ENCODE peak calls at places on chromosomes 4 and X, in ten cellular contexts. D is endothelial cell; A is epithelial cell of esophagus; F is CD8-positive, alpha-beta T cell; K is activated B cell treated with CpG ODN at 0.5 μM for 24 hours; Z is esophagus squamous epithelium; H is nephron progenitor cell; W is ovary; P is choroid plexus epithelial cell; E is kidney epithelial cell. R is an unnamed sample.

GRCh38 chr4:23789765-23790164 is 100.1 kb downstream of the PPARGC1A start:
- DNase-seq in D (no peak), A (peak; percentile 6), F (no peak), K (no peak), Z (no peak), H (no peak), W (peak; percentile 53), P (peak; percentile 54), E (peak; percentile 75), R (no peak)

GRCh38 chrX:147891886-147892285 is 19.8 kb upstream of the FMR1 start:
- DNase-seq in D (no peak), A (peak; percentile 36), F (no peak), K (no peak), Z (no peak), H (no peak), W (no peak), P (peak; percentile 2), E (no peak), R (no peak)

GRCh38 chrX:129139837-129140679 is 383.2 kb downstream of the SMARCA1 start:
- DNase-seq in D (no peak), A (no peak), F (no peak), K (no peak), Z (no peak), H (no peak), W (no peak), P (no peak), E (no peak), R (no peak)

GRCh38 chrX:19836337-19836736 is 51.1 kb downstream of the SH3KBP1 start:
- DNase-seq in D (no peak), A (no peak), F (peak; percentile 34), K (no peak), Z (no peak), H (no peak), W (no peak), P (no peak), E (no peak), R (no peak)

GRCh38 chr4:77433102-77433733 is 172.4 kb upstream of the CXCL13 start:
- DNase-seq in D (peak; percentile 31), A (peak; percentile 61), F (no peak), K (no peak), Z (no peak), H (peak; percentile 13), W (no peak), P (peak; percentile 61), E (peak; percentile 23), R (no peak)

GRCh38 chr4:143335979-143336827 is 473 bp upstream of the GAB1 start:
- DNase-seq in D (peak; percentile 81), A (peak; percentile 86), F (no peak), K (peak; percentile 67), Z (peak; percentile 17), H (peak; percentile 86), W (peak; percentile 89), P (peak; percentile 92), E (peak; percentile 55), R (no peak)

GRCh38 chr4:80099671-80100070 is 26.6 kb upstream of the ANTXR2 start:
- DNase-seq in D (no peak), A (no peak), F (no peak), K (no peak), Z (no peak), H (no peak), W (no peak), P (no peak), E (no peak), R (no peak)

GRCh38 chrX:38881066-38881465 is 79.8 kb downstream of the MID1IP1 start:
- DNase-seq in D (no peak), A (no peak), F (no peak), K (no peak), Z (no peak), H (no peak), W (no peak), P (no peak), E (no peak), R (no peak)

GRCh38 chr4:109032676-109033075 is 269.8 kb downstream of the COL25A1 start:
- DNase-seq in D (no peak), A (no peak), F (no peak), K (no peak), Z (no peak), H (peak; percentile 9), W (no peak), P (no peak), E (no peak), R (no peak)

GRCh38 chr4:158411180-158411721 is 110.4 kb upstream of the RXFP1 start:
- DNase-seq in D (no peak), A (no peak), F (no peak), K (no peak), Z (no peak), H (no peak), W (no peak), P (peak; percentile 47), E (no peak), R (no peak)

GRCh38 chr4:86586160-86586572 is 7.9 kb upstream of the PTPN13 start:
- DNase-seq in D (no peak), A (peak; percentile 95), F (no peak), K (no peak), Z (no peak), H (no peak), W (no peak), P (no peak), E (no peak), R (no peak)

GRCh38 chr4:98928131-98928504 is 815 bp downstream of the EIF4E start:
- DNase-seq in D (peak; percentile 68), A (peak; percentile 89), F (peak; percentile 67), K (no peak), Z (peak; percentile 5), H (peak; percentile 69), W (peak; percentile 58), P (peak; percentile 85), E (peak; percentile 56), R (no peak)

GRCh38 chr4:151324449-151325319 is 721 bp downstream of the SH3D19 start:
- DNase-seq in D (peak; percentile 38), A (peak; percentile 37), F (no peak), K (no peak), Z (no peak), H (peak; percentile 60), W (peak; percentile 53), P (peak; percentile 23), E (peak; percentile 53), R (no peak)

GRCh38 chr4:155248002-155248896 is 39.8 kb downstream of the NPY2R start:
- DNase-seq in D (no peak), A (no peak), F (no peak), K (no peak), Z (no peak), H (no peak), W (no peak), P (no peak), E (peak; percentile 1), R (no peak)

DNA sequence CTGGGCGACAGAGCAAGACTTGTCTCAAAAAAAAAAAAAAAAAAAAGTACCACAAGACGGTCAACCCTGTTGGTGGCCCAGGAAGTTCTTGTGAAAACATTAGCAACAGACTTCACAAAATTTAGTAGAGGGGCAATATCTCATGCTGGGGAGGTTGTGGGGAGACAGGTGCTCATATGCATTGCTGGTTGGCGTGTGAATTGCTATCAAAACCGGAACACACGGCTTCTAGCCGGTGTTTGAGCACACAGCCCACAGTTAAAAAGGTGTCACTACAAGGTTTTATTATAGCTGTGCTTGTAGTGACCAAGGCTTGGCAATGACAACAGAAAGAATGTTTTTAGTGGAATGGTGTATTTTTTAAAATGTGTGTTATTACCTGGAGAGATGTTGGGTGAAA is 41.8 kb downstream of the SMS start:
- DNase-seq in D (no peak), A (no peak), F (no peak), K (no peak), Z (no peak), H (no peak), W (no peak), P (no peak), E (no peak), R (no peak)
- TF ChIP-seq CTCF in D (no peak), A (no peak), F (no peak), K (no peak), Z (no peak), H (no peak), W (no peak), P (no peak), E (no peak), R (no peak)

DNA sequence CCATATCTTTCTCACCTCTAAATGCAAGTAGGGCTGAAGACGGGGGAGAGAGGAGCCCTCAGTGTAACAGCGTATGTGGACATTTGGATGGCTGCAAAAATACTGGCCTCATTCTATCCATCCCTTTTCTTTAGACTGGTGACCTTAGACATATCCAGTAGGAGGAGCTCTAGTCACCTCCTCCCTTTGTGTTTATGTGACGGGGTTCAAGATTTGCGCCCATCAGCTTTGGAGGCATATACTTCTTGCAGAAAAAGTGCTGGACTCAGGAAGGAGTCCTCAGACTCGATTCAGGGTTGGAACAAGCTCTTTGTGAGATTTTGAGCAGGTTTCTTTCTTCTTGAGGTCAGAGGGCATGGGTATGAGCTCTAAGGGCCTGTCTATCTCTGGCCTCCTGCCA is 86.2 kb downstream of the MAMLD1 start:
- DNase-seq in D (no peak), A (no peak), F (no peak), K (no peak), Z (no peak), H (no peak), W (no peak), P (no peak), E (no peak), R (no peak)
- TF ChIP-seq CTCF in D (no peak), A (no peak), F (no peak), K (no peak), Z (no peak), H (no peak), W (no peak), P (peak; percentile 17), E (no peak), R (no peak)

GRCh38 chrX:29797156-29797555 is 418.2 kb upstream of the MAGEB2 start:
- DNase-seq in D (no peak), A (no peak), F (no peak), K (no peak), Z (no peak), H (no peak), W (no peak), P (no peak), E (no peak), R (no peak)
- TF ChIP-seq CTCF in D (no peak), A (no peak), F (no peak), K (no peak), Z (no peak), H (no peak), W (no peak), P (no peak), E (no peak), R (no peak)

GRCh38 chrX:107290019-107290418 is 83.6 kb downstream of the DNAAF6 start:
- DNase-seq in D (no peak), A (peak; percentile 1), F (no peak), K (no peak), Z (no peak), H (no peak), W (no peak), P (no peak), E (no peak), R (no peak)

GRCh38 chrX:107293056-107293455 is 86.6 kb downstream of the DNAAF6 start:
- DNase-seq in D (no peak), A (no peak), F (no peak), K (no peak), Z (no peak), H (no peak), W (no peak), P (no peak), E (no peak), R (no peak)

DNA sequence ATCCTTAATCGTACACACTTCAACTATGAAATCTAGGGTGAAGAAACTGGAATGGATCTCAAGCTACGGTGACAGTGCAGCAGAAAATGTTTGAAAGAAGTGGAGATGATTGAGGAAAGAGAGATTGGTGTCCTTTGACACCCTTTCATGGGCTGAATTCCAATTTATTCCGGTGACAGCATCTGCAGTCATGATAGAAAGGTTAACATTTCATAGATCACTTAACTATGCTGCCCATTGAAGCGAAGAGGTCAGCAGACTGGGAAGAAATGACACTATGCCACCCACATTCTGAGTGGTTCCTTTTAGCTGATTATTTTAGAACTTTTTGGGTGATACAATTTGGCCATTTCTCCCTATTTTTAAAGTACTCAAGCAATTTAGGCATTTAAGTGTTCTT is 82.3 kb downstream of the DNAAF6 start:
- DNase-seq in D (no peak), A (no peak), F (no peak), K (no peak), Z (no peak), H (no peak), W (no peak), P (no peak), E (no peak), R (no peak)
- TF ChIP-seq CTCF in D (no peak), A (no peak), F (no peak), K (no peak), Z (no peak), H (no peak), W (no peak), P (no peak), E (no peak), R (no peak)